ENCODE peak calls at places on chromosome 17, in six cellular contexts. One of them, this sample, is unnamed.

GRCh38 chr17:50264263-50265113 is 9.8 kb upstream of the TMEM92 start:
- DNase-seq in WTC11: no peak
- DNase-seq in HepG2: no peak
- DNase-seq in H1: peak; percentile 63
- DNase-seq in endothelial cell of umbilical vein: no peak
- DNase-seq in K562: no peak
- DNase-seq in this sample: no peak

GRCh38 chr17:81364278-81365147 is 30.7 kb upstream of the BAHCC1 start:
- DNase-seq in WTC11: no peak
- DNase-seq in HepG2: no peak
- DNase-seq in H1: no peak
- DNase-seq in endothelial cell of umbilical vein: no peak
- DNase-seq in K562: no peak
- DNase-seq in this sample: no peak

GRCh38 chr17:20086416-20087074 is 77.4 kb downstream of the SPECC1 start:
- DNase-seq in WTC11: no peak
- DNase-seq in HepG2: no peak
- DNase-seq in H1: no peak
- DNase-seq in endothelial cell of umbilical vein: no peak
- DNase-seq in K562: peak; percentile 17
- DNase-seq in this sample: no peak

GRCh38 chr17:49930880-49931279 is 38.1 kb upstream of the DLX4 start:
- DNase-seq in WTC11: no peak
- DNase-seq in HepG2: no peak
- DNase-seq in H1: no peak
- DNase-seq in endothelial cell of umbilical vein: no peak
- DNase-seq in K562: no peak
- DNase-seq in this sample: no peak

GRCh38 chr17:4884489-4884888 is 14.8 kb upstream of the C17orf107 start:
- DNase-seq in WTC11: no peak
- DNase-seq in HepG2: no peak
- DNase-seq in H1: no peak
- DNase-seq in endothelial cell of umbilical vein: no peak
- DNase-seq in K562: no peak
- DNase-seq in this sample: no peak

GRCh38 chr17:71760062-71760720 is 360.6 kb upstream of the SOX9 start:
- DNase-seq in WTC11: no peak
- DNase-seq in HepG2: no peak
- DNase-seq in H1: no peak
- DNase-seq in endothelial cell of umbilical vein: no peak
- DNase-seq in K562: no peak
- DNase-seq in this sample: no peak

GRCh38 chr17:68909066-68909465 is 46.1 kb downstream of the ABCA8 start:
- DNase-seq in WTC11: no peak
- DNase-seq in HepG2: peak; percentile 16
- DNase-seq in H1: no peak
- DNase-seq in endothelial cell of umbilical vein: peak; percentile 93
- DNase-seq in K562: peak; percentile 51
- DNase-seq in this sample: peak; percentile 51

GRCh38 chr17:17913695-17914332 is 58.4 kb downstream of the TOM1L2 start:
- DNase-seq in WTC11: peak; percentile 36
- DNase-seq in HepG2: peak; percentile 66
- DNase-seq in H1: no peak
- DNase-seq in endothelial cell of umbilical vein: peak; percentile 83
- DNase-seq in K562: peak; percentile 91
- DNase-seq in this sample: peak; percentile 88

GRCh38 chr17:36008998-36009665 is 7.8 kb upstream of the CCL15 start:
- DNase-seq in WTC11: peak; percentile 39
- DNase-seq in HepG2: peak; percentile 48
- DNase-seq in H1: peak; percentile 69
- DNase-seq in endothelial cell of umbilical vein: peak; percentile 36
- DNase-seq in K562: peak; percentile 57
- DNase-seq in this sample: peak; percentile 25

DNA sequence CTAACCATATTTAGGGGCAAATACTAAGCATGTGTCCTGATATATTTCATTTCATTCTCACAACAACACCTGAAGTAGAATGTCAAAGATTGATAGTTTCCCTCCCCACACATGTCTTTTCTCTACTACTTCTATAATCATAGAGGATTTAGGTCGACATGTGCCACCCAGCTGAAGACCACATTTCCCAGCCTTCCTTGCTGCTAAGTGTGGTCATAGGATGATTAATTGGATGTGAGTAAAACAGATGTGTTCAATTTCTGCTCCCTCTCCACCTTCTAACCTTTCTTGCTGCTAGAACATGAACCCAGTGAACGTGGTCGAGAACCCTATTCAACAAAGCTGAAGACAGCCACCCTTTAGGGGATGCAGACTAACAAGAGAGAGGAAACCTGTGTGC is 18.8 kb upstream of the HLF start:
- DNase-seq in WTC11: no peak
- DNase-seq in HepG2: no peak
- DNase-seq in H1: no peak
- DNase-seq in endothelial cell of umbilical vein: no peak
- DNase-seq in K562: no peak
- DNase-seq in this sample: no peak
- TF ChIP-seq JUN in WTC11: no peak
- TF ChIP-seq JUN in HepG2: no peak
- TF ChIP-seq JUN in H1: no peak
- TF ChIP-seq JUN in endothelial cell of umbilical vein: no peak
- TF ChIP-seq JUN in K562: no peak
- TF ChIP-seq JUN in this sample: no peak

DNA sequence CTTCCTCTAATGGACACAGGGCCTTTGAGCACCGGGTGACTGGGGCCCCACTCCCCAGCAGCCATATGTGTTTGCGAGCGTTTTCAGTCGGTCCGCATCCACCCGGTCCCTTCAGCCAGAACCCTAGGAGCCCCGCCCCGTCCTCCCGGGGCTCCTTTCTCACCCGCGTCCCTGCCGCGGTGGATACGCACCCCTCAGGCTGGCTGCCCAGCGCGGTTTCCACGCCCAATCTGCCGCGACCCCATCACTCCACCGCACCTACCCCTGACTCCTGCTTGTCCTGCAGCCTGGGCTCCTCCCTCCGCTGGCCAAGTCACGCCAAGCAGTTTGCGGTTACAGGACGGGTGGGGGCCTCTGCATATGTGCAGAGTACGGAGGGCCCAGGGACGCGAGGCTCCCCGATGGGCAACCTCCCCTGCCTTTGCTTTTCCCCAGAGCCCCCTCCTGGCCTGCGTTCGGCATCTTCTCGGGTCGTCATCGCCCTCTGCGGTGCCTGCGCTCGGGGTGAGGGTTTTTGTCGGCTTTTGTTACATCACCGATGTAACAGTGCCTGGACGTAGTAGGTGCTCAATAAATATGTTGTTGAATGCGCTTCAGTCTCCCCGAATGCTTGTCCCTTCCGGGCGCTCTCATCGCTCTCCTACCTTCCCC is 984 bp upstream of the TTYH2 start:
- DNase-seq in WTC11: peak; percentile 48
- DNase-seq in HepG2: no peak
- DNase-seq in H1: peak; percentile 64
- DNase-seq in endothelial cell of umbilical vein: peak; percentile 20
- DNase-seq in K562: peak; percentile 63
- DNase-seq in this sample: no peak
- TF ChIP-seq JUN in WTC11: no peak
- TF ChIP-seq JUN in HepG2: no peak
- TF ChIP-seq JUN in H1: no peak
- TF ChIP-seq JUN in endothelial cell of umbilical vein: no peak
- TF ChIP-seq JUN in K562: no peak
- TF ChIP-seq JUN in this sample: no peak

DNA sequence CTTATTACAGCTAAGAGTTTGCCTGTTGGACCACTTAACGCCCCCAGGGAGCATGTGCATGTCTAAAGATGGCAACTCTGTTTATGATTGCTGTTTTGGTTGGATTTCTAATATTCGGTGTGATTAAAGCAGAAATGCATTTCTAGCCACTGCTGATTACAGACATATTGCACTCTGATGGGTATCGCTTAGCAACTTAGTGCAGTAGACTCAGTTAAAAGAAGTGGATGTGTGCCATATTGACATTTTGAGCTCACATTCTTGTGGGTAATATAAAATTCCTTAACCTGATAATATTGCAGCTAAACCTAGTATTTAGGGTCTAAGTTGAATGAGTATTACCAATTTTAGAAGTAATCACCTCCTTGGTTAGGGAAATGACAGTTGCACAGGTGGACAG is 4.3 kb downstream of the NF1 start:
- DNase-seq in WTC11: no peak
- DNase-seq in HepG2: no peak
- DNase-seq in H1: no peak
- DNase-seq in endothelial cell of umbilical vein: no peak
- DNase-seq in K562: no peak
- DNase-seq in this sample: no peak
- TF ChIP-seq JUN in WTC11: no peak
- TF ChIP-seq JUN in HepG2: no peak
- TF ChIP-seq JUN in H1: no peak
- TF ChIP-seq JUN in endothelial cell of umbilical vein: no peak
- TF ChIP-seq JUN in K562: no peak
- TF ChIP-seq JUN in this sample: no peak

GRCh38 chr17:1087381-1088241 is 90.7 kb downstream of the TIMM22 start:
- DNase-seq in WTC11: peak; percentile 76
- DNase-seq in HepG2: no peak
- DNase-seq in H1: peak; percentile 85
- DNase-seq in endothelial cell of umbilical vein: peak; percentile 84
- DNase-seq in K562: peak; percentile 51
- DNase-seq in this sample: peak; percentile 84
- TF ChIP-seq JUN in WTC11: no peak
- TF ChIP-seq JUN in HepG2: no peak
- TF ChIP-seq JUN in H1: no peak
- TF ChIP-seq JUN in endothelial cell of umbilical vein: peak; percentile 15
- TF ChIP-seq JUN in K562: no peak
- TF ChIP-seq JUN in this sample: peak; percentile 37

DNA sequence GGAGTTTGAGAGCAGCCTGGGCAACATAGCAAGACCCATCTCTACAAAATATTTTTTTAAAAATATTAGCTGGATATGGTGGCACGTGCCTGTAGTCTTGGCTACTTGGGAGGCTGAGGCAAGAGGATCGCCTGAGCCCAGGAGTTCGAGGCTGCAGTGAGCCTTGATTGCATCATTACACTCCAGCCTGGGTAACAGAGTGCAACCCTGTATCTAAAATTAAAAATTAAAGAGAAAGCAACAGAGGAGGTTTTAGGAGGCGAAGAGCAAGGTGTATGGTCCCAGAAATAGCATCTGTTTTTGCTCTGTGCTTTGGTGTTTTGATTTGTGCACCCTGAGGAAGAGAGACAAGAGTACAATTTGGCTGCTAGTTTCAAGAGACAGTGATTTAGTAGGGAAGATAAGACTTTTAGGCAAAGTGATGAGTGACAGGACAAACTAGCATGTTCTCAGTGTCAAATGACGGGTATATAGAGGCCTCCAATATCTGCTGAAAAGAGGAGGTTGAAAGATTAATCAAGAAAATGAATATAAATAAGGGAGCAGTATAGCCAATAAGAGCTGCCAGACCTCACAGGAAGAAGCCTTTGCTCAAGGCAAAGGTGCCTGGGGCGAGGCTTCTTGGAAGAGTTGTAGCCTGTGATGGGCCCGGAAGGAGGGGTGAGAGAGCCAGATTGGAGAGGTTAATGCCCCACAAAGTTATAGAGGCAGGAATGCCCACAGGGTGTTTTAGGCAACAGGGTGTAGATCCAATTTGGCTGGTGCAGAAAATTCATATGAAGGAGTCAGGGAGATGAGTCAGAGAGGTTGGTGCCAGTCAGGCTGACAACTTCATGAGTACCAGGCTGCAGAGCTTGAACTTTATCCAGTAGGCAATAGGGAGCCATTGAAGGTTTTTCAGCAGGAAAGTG is 11.4 kb downstream of the HLF start:
- DNase-seq in WTC11: no peak
- DNase-seq in HepG2: peak; percentile 74
- DNase-seq in H1: no peak
- DNase-seq in endothelial cell of umbilical vein: no peak
- DNase-seq in K562: no peak
- DNase-seq in this sample: peak; percentile 20
- TF ChIP-seq JUN in WTC11: no peak
- TF ChIP-seq JUN in HepG2: no peak
- TF ChIP-seq JUN in H1: no peak
- TF ChIP-seq JUN in endothelial cell of umbilical vein: no peak
- TF ChIP-seq JUN in K562: no peak
- TF ChIP-seq JUN in this sample: no peak

GRCh38 chr17:59345476-59345875 is 14.0 kb downstream of the YPEL2 start:
- DNase-seq in WTC11: no peak
- DNase-seq in HepG2: no peak
- DNase-seq in H1: no peak
- DNase-seq in endothelial cell of umbilical vein: no peak
- DNase-seq in K562: no peak
- DNase-seq in this sample: no peak

GRCh38 chr17:59349178-59349577 is 17.7 kb downstream of the YPEL2 start:
- DNase-seq in WTC11: no peak
- DNase-seq in HepG2: no peak
- DNase-seq in H1: no peak
- DNase-seq in endothelial cell of umbilical vein: no peak
- DNase-seq in K562: no peak
- DNase-seq in this sample: no peak

GRCh38 chr17:59346876-59347407 is 15.5 kb downstream of the YPEL2 start:
- DNase-seq in WTC11: no peak
- DNase-seq in HepG2: no peak
- DNase-seq in H1: no peak
- DNase-seq in endothelial cell of umbilical vein: no peak
- DNase-seq in K562: no peak
- DNase-seq in this sample: no peak

GRCh38 chr17:59346341-59346740 is 14.9 kb downstream of the YPEL2 start:
- DNase-seq in WTC11: no peak
- DNase-seq in HepG2: no peak
- DNase-seq in H1: no peak
- DNase-seq in endothelial cell of umbilical vein: no peak
- DNase-seq in K562: no peak
- DNase-seq in this sample: no peak

GRCh38 chr17:59347975-59348391 is 16.5 kb downstream of the YPEL2 start:
- DNase-seq in WTC11: no peak
- DNase-seq in HepG2: no peak
- DNase-seq in H1: no peak
- DNase-seq in endothelial cell of umbilical vein: no peak
- DNase-seq in K562: no peak
- DNase-seq in this sample: no peak
- TF ChIP-seq JUN in WTC11: no peak
- TF ChIP-seq JUN in HepG2: no peak
- TF ChIP-seq JUN in H1: no peak
- TF ChIP-seq JUN in endothelial cell of umbilical vein: no peak
- TF ChIP-seq JUN in K562: no peak
- TF ChIP-seq JUN in this sample: no peak

DNA sequence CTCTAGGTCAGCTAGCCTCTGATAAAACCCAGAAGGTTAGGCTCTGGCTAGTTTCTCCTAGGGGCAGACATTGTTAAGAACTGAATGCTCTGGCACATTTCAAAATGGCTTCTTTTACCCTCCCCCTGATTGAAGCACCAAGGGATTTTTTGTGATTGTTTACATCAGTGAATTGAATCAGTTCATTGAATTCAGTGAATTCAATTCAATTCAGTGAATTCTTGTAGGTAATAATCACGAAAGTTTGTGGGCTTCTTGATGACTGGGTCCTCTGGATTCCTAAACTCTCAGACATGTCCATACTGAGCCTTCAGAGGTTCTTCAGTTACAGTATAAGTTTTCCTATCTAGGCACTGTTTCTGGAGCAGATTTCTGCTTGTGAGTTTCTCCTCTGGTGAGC is 135.2 kb upstream of the ELAC2 start:
- DNase-seq in WTC11: no peak
- DNase-seq in HepG2: no peak
- DNase-seq in H1: no peak
- DNase-seq in endothelial cell of umbilical vein: no peak
- DNase-seq in K562: no peak
- DNase-seq in this sample: no peak
- TF ChIP-seq JUN in WTC11: no peak
- TF ChIP-seq JUN in HepG2: no peak
- TF ChIP-seq JUN in H1: no peak
- TF ChIP-seq JUN in endothelial cell of umbilical vein: no peak
- TF ChIP-seq JUN in K562: no peak
- TF ChIP-seq JUN in this sample: no peak

This sample was measured in A549.